ENCODE peak calls at places on chromosomes 2 and 18, in six cellular contexts. One of them, this sample, is unnamed.
A peak's percentile ranks its signal among the peaks of the same experiment; 100 is the strongest.

GRCh38 chr2:105117565-105117964 is 79.7 kb downstream of the MRPS9 start:
- DNase-seq in heart left ventricle: no peak
- DNase-seq in H54: no peak
- DNase-seq in lower leg skin: no peak
- DNase-seq in upper lobe of left lung: no peak
- DNase-seq in adrenal gland: no peak
- DNase-seq in this sample: no peak

GRCh38 chr18:28792404-28793103 is 615.6 kb upstream of the CDH2 start:
- DNase-seq in upper lobe of left lung: no peak
- DNase-seq in adrenal gland: no peak
- DNase-seq in H54: no peak
- DNase-seq in lower leg skin: no peak
- DNase-seq in heart left ventricle: no peak
- DNase-seq in this sample: no peak

GRCh38 chr18:58844871-58845270 is 19.8 kb upstream of the ZNF532 start:
- DNase-seq in H54: no peak
- DNase-seq in heart left ventricle: no peak
- DNase-seq in adrenal gland: no peak
- DNase-seq in upper lobe of left lung: no peak
- DNase-seq in lower leg skin: no peak
- DNase-seq in this sample: no peak

GRCh38 chr2:236579746-236580315 is 10.2 kb downstream of the ACKR3 start:
- DNase-seq in H54: no peak
- DNase-seq in lower leg skin: no peak
- DNase-seq in upper lobe of left lung: no peak
- DNase-seq in adrenal gland: no peak
- DNase-seq in heart left ventricle: no peak
- DNase-seq in this sample: no peak

GRCh38 chr18:5463390-5463789 is 80.4 kb downstream of the EPB41L3 start:
- DNase-seq in heart left ventricle: peak; percentile 80
- DNase-seq in adrenal gland: peak; percentile 54
- DNase-seq in H54: no peak
- DNase-seq in upper lobe of left lung: peak; percentile 79
- DNase-seq in lower leg skin: peak; percentile 68
- DNase-seq in this sample: no peak

GRCh38 chr2:68942827-68943226 is 9.9 kb downstream of the GKN2 start:
- DNase-seq in adrenal gland: no peak
- DNase-seq in H54: no peak
- DNase-seq in lower leg skin: no peak
- DNase-seq in heart left ventricle: no peak
- DNase-seq in upper lobe of left lung: no peak
- DNase-seq in this sample: no peak

GRCh38 chr2:219124379-219125110 is 36.1 kb downstream of the NHEJ1 start:
- DNase-seq in H54: no peak
- DNase-seq in adrenal gland: peak; percentile 31
- DNase-seq in lower leg skin: no peak
- DNase-seq in heart left ventricle: no peak
- DNase-seq in upper lobe of left lung: no peak
- DNase-seq in this sample: peak; percentile 72

GRCh38 chr2:239445771-239446524 is 45.1 kb upstream of the HDAC4 start:
- DNase-seq in H54: no peak
- DNase-seq in heart left ventricle: no peak
- DNase-seq in lower leg skin: no peak
- DNase-seq in adrenal gland: no peak
- DNase-seq in upper lobe of left lung: no peak
- DNase-seq in this sample: no peak

GRCh38 chr2:31347788-31348187 is 66.8 kb downstream of the XDH start:
- DNase-seq in lower leg skin: no peak
- DNase-seq in heart left ventricle: no peak
- DNase-seq in H54: no peak
- DNase-seq in adrenal gland: no peak
- DNase-seq in upper lobe of left lung: no peak
- DNase-seq in this sample: no peak

GRCh38 chr2:165562235-165562634 is 92.7 kb downstream of the CSRNP3 start:
- DNase-seq in upper lobe of left lung: no peak
- DNase-seq in H54: no peak
- DNase-seq in adrenal gland: no peak
- DNase-seq in lower leg skin: no peak
- DNase-seq in heart left ventricle: no peak
- DNase-seq in this sample: no peak

GRCh38 chr2:181281206-181281832 is 175.9 kb upstream of the ITGA4 start:
- DNase-seq in H54: no peak
- DNase-seq in lower leg skin: no peak
- DNase-seq in upper lobe of left lung: no peak
- DNase-seq in adrenal gland: no peak
- DNase-seq in heart left ventricle: no peak
- DNase-seq in this sample: no peak

GRCh38 chr2:127669056-127669455 is 6.3 kb downstream of the LIMS2 start:
- DNase-seq in adrenal gland: no peak
- DNase-seq in upper lobe of left lung: no peak
- DNase-seq in H54: no peak
- DNase-seq in heart left ventricle: no peak
- DNase-seq in lower leg skin: no peak
- DNase-seq in this sample: no peak

GRCh38 chr2:72145658-72146329 is 1.9 kb downstream of the CYP26B1 start:
- DNase-seq in upper lobe of left lung: no peak
- DNase-seq in heart left ventricle: no peak
- DNase-seq in lower leg skin: no peak
- DNase-seq in adrenal gland: peak; percentile 9
- DNase-seq in H54: no peak
- DNase-seq in this sample: no peak

GRCh38 chr2:44772131-44772530 is 169.4 kb upstream of the SIX3 start:
- DNase-seq in upper lobe of left lung: no peak
- DNase-seq in heart left ventricle: no peak
- DNase-seq in lower leg skin: no peak
- DNase-seq in adrenal gland: no peak
- DNase-seq in H54: no peak
- DNase-seq in this sample: no peak

GRCh38 chr2:68157002-68157401 is 686 bp upstream of the PNO1 start:
- DNase-seq in upper lobe of left lung: no peak
- DNase-seq in heart left ventricle: no peak
- DNase-seq in adrenal gland: no peak
- DNase-seq in H54: peak; percentile 26
- DNase-seq in lower leg skin: no peak
- DNase-seq in this sample: no peak

GRCh38 chr2:176565641-176566323 is 296.5 kb downstream of the MTX2 start:
- DNase-seq in adrenal gland: no peak
- DNase-seq in upper lobe of left lung: peak; percentile 22
- DNase-seq in H54: no peak
- DNase-seq in lower leg skin: no peak
- DNase-seq in heart left ventricle: no peak
- DNase-seq in this sample: no peak

GRCh38 chr2:238682536-238682935 is 165.3 kb upstream of the TWIST2 start:
- DNase-seq in heart left ventricle: no peak
- DNase-seq in lower leg skin: no peak
- DNase-seq in H54: no peak
- DNase-seq in adrenal gland: no peak
- DNase-seq in upper lobe of left lung: no peak
- DNase-seq in this sample: no peak

GRCh38 chr2:144198116-144198515 is 321.8 kb downstream of the ZEB2 start:
- DNase-seq in adrenal gland: no peak
- DNase-seq in heart left ventricle: no peak
- DNase-seq in lower leg skin: no peak
- DNase-seq in upper lobe of left lung: no peak
- DNase-seq in H54: no peak
- DNase-seq in this sample: peak; percentile 11

GRCh38 chr18:24246143-24246542 is 107.3 kb downstream of the CABYR start:
- DNase-seq in lower leg skin: no peak
- DNase-seq in heart left ventricle: no peak
- DNase-seq in H54: no peak
- DNase-seq in adrenal gland: no peak
- DNase-seq in upper lobe of left lung: no peak
- DNase-seq in this sample: no peak

GRCh38 chr2:224359569-224359968 is 42.3 kb downstream of the FAM124B start:
- DNase-seq in upper lobe of left lung: no peak
- DNase-seq in adrenal gland: no peak
- DNase-seq in H54: no peak
- DNase-seq in lower leg skin: no peak
- DNase-seq in heart left ventricle: no peak
- DNase-seq in this sample: peak; percentile 3

GRCh38 chr2:60958361-60958760 is 59.2 kb upstream of the PEX13 start:
- DNase-seq in lower leg skin: no peak
- DNase-seq in upper lobe of left lung: no peak
- DNase-seq in H54: no peak
- DNase-seq in adrenal gland: no peak
- DNase-seq in heart left ventricle: no peak
- DNase-seq in this sample: no peak

DNA sequence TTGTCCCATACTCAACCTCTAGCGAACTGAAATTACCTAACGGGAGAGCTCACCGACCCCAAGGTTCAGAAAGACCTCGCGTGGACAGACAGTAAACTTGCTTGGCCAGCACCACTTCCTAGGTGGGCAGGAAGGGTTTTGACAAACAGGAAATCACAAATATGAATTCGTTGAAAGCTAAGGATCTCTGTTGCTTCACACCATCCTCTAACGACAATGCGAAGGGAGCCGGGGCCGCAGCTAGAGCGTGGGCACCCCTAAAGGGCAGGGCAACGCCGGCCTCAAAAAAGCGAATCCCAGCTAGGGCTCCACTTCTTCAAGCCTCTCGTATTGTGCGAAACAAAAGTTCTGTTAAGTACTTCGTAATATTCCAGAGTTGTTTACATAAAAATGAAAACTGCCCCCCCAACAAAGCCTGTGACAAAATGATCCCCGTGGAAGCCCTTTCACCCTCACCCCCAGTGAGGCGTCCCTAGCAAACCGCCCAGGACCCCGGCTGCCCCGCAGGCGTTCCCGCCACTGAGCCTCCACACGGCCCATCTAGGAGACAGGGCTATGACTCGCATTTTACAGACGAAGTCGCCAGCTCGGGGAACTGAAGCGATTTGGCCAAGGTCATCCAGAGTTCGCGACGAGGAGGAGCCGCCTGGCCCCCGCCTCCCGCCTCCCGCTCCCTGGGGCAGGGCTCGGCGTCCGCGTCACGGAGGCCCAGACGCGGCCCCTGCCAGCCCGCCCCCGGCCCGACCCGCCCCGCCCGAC is 548 bp downstream of the KANSL3 start:
- DNase-seq in H54: peak; percentile 84
- DNase-seq in adrenal gland: peak; percentile 95
- DNase-seq in upper lobe of left lung: peak; percentile 94
- DNase-seq in lower leg skin: peak; percentile 79
- DNase-seq in heart left ventricle: peak; percentile 94
- DNase-seq in this sample: peak; percentile 93
- TF ChIP-seq POLR2A in H54: no peak
- TF ChIP-seq POLR2A in adrenal gland: no peak
- TF ChIP-seq POLR2A in upper lobe of left lung: no peak
- TF ChIP-seq POLR2A in lower leg skin: no peak
- TF ChIP-seq POLR2A in heart left ventricle: peak; percentile 61
- TF ChIP-seq POLR2A in this sample: peak; percentile 22

GRCh38 chr2:126656311-126657145 is 570 bp downstream of the GYPC start:
- DNase-seq in lower leg skin: no peak
- DNase-seq in heart left ventricle: peak; percentile 52
- DNase-seq in upper lobe of left lung: no peak
- DNase-seq in adrenal gland: peak; percentile 39
- DNase-seq in H54: no peak
- DNase-seq in this sample: peak; percentile 83
- TF ChIP-seq POLR2A in lower leg skin: no peak
- TF ChIP-seq POLR2A in heart left ventricle: no peak
- TF ChIP-seq POLR2A in upper lobe of left lung: no peak
- TF ChIP-seq POLR2A in adrenal gland: no peak
- TF ChIP-seq POLR2A in H54: no peak
- TF ChIP-seq POLR2A in this sample: peak; percentile 32

GRCh38 chr2:160408205-160408561 is 85.4 kb downstream of the RBMS1 start:
- DNase-seq in H54: no peak
- DNase-seq in lower leg skin: no peak
- DNase-seq in upper lobe of left lung: no peak
- DNase-seq in heart left ventricle: no peak
- DNase-seq in adrenal gland: no peak
- DNase-seq in this sample: no peak

GRCh38 chr2:160406591-160407392 is 86.8 kb downstream of the RBMS1 start:
- DNase-seq in lower leg skin: peak; percentile 74
- DNase-seq in adrenal gland: peak; percentile 74
- DNase-seq in H54: no peak
- DNase-seq in upper lobe of left lung: peak; percentile 80
- DNase-seq in heart left ventricle: peak; percentile 61
- DNase-seq in this sample: peak; percentile 76

GRCh38 chr2:160408575-160409291 is 84.9 kb downstream of the RBMS1 start:
- DNase-seq in lower leg skin: no peak
- DNase-seq in heart left ventricle: no peak
- DNase-seq in H54: no peak
- DNase-seq in upper lobe of left lung: no peak
- DNase-seq in adrenal gland: no peak
- DNase-seq in this sample: peak; percentile 5

GRCh38 chr2:160409480-160409879 is 84.1 kb downstream of the RBMS1 start:
- DNase-seq in H54: no peak
- DNase-seq in adrenal gland: no peak
- DNase-seq in heart left ventricle: no peak
- DNase-seq in lower leg skin: no peak
- DNase-seq in upper lobe of left lung: no peak
- DNase-seq in this sample: no peak

DNA sequence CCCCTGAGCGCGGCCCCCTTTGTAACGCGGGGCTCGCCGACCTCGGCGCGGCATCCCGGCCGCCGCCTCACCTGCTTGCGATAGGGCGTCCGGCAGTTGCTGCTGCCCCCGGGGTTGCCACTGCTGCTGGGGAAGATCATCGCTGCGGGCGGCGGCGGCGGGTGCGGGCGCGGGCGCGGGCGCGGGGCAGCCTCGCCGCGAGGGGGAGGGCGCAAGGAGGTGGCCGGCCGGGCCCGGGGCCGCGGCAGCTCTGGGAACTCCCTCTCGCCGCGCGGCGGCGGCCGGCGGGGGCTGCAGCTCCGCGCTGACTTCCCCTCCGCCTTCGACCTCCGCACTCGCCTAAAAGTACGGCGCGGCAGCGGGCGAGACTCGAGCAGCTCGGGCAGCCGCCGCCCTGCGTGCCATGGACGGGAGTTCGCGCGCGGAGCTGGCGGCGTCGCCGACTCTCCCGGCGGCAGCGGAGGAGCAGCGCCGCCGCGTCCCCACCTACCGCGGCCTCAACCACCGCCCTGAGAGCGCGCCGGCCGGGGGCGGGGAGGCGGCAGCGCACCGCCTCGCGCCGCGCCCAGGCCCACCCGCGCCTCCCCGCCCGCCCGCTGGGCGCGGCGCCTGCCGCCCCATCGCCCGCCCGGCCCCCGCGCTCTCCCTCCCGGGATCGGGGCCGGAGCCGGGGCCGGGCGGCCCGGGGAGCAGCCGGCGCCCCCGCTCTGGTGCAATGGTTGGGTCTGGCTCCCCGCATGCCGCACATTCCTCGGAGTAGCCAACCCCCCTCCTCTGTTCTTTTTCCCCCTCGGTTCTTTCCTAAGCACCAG is 86.0 kb downstream of the RBMS1 start:
- DNase-seq in upper lobe of left lung: peak; percentile 61
- DNase-seq in H54: no peak
- DNase-seq in heart left ventricle: peak; percentile 64
- DNase-seq in adrenal gland: peak; percentile 50
- DNase-seq in lower leg skin: no peak
- DNase-seq in this sample: peak; percentile 83
- TF ChIP-seq POLR2A in upper lobe of left lung: peak; percentile 58
- TF ChIP-seq POLR2A in H54: peak; percentile 78
- TF ChIP-seq POLR2A in heart left ventricle: peak; percentile 72
- TF ChIP-seq POLR2A in adrenal gland: peak; percentile 62
- TF ChIP-seq POLR2A in lower leg skin: no peak
- TF ChIP-seq POLR2A in this sample: peak; percentile 45

DNA sequence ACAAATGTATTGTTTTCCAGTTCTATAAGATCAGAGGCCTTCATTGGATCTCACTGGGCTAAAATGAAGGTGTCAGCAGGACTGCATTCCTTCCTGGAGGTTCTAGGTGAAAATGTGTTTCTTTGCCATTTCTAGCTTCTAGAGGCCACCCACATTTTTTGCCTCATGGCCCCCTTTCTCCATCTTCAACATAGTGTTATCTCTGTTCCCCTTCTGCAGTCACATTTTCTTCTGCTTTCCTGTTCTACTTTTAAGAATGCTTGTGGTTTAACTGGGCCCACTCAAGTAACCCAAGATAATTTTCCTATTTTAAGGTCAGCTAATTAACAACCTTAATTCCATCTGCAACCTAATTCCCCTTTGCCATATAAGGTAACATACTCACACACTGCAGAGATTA is 36.1 kb downstream of the METTL21A start:
- DNase-seq in adrenal gland: no peak
- DNase-seq in upper lobe of left lung: no peak
- DNase-seq in heart left ventricle: no peak
- DNase-seq in H54: no peak
- DNase-seq in lower leg skin: no peak
- DNase-seq in this sample: no peak
- TF ChIP-seq POLR2A in adrenal gland: no peak
- TF ChIP-seq POLR2A in upper lobe of left lung: no peak
- TF ChIP-seq POLR2A in heart left ventricle: no peak
- TF ChIP-seq POLR2A in H54: no peak
- TF ChIP-seq POLR2A in lower leg skin: no peak
- TF ChIP-seq POLR2A in this sample: no peak